ENCODE peak calls at places on chromosomes 12 and 14, in eight cellular contexts. M is HepG2; W is astrocyte of the spinal cord; G is astrocyte; T is CD8-positive, alpha-beta T cell; B is fibroblast of mammary gland; R is sigmoid colon; F is colonic mucosa. D is an unnamed sample.

GRCh38 chr14:45254771-45255170 is 1.8 kb upstream of the MIS18BP1 start:
- DNase-seq in F (no peak), W (no peak), B (no peak), R (no peak), T (no peak), G (no peak), M (no peak), D (no peak)

GRCh38 chr12:62434504-62435336 is 31.9 kb upstream of the MON2 start:
- DNase-seq in W (no peak), B (no peak), F (no peak), G (no peak), T (peak; percentile 11), R (no peak), M (no peak), D (no peak)

GRCh38 chr12:124680863-124681778 is 113.7 kb upstream of the NCOR2 start:
- DNase-seq in G (peak; percentile 94), W (peak; percentile 75), F (peak; percentile 42), T (peak; percentile 15), B (peak; percentile 92), R (no peak), M (peak; percentile 80), D (no peak)

GRCh38 chr12:129696952-129697351 is 206.9 kb downstream of the TMEM132D start:
- DNase-seq in W (peak; percentile 68), F (no peak), R (no peak), M (no peak), T (no peak), B (no peak), G (peak; percentile 73), D (no peak)

GRCh38 chr12:120652671-120653435 is 12.4 kb downstream of the CABP1 start:
- DNase-seq in B (no peak), W (no peak), F (no peak), M (no peak), G (no peak), R (no peak), T (no peak), D (no peak)

GRCh38 chr14:59303216-59303615 is 114.7 kb downstream of the DAAM1 start:
- DNase-seq in F (no peak), R (no peak), M (no peak), G (peak; percentile 72), T (no peak), W (peak; percentile 73), B (peak; percentile 60), D (no peak)

GRCh38 chr14:100810861-100811461 is 15.0 kb upstream of the MEG3 start:
- DNase-seq in W (peak; percentile 79), G (peak; percentile 69), F (no peak), T (no peak), B (no peak), M (no peak), R (no peak), D (no peak)

GRCh38 chr12:27525373-27525772 is 1.4 kb downstream of the PPFIBP1 start:
- DNase-seq in M (no peak), T (no peak), G (peak; percentile 79), F (peak; percentile 31), B (peak; percentile 90), W (peak; percentile 82), R (peak; percentile 72), D (no peak)

GRCh38 chr12:123757555-123757954 is 4.5 kb upstream of the DNAH10 start:
- DNase-seq in F (no peak), R (no peak), M (no peak), G (no peak), T (no peak), B (peak; percentile 76), W (no peak), D (no peak)

GRCh38 chr14:35829449-35829848 is 3.3 kb downstream of the BRMS1L start:
- DNase-seq in G (peak; percentile 57), W (peak; percentile 31), R (no peak), T (no peak), M (no peak), F (no peak), B (peak; percentile 55), D (no peak)

GRCh38 chr14:23647619-23648018 is 11.5 kb downstream of the DHRS2 start:
- DNase-seq in W (no peak), G (no peak), B (no peak), T (no peak), M (no peak), F (no peak), R (no peak), D (no peak)

DNA sequence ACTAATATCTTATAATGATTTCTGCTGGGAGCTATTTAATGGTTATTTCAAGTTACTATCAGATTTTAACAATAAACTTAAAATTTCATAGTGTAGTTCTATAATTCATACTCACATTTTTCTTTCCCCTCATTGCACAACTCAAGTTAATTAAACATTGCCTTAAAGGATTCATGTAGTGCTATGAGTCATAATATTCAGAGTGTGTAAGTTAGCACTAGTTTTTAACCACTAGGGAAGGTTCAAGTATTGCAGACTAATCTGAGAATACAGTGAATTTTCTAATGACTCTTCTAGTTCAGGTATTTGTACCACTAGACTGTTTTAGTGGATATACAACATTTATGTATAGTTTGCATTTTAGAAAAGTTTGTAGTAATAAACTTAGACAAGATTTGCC is 49.9 kb downstream of the FOXA1 start:
- DNase-seq in F (no peak), B (peak; percentile 4), W (no peak), T (no peak), G (no peak), M (no peak), R (no peak), D (no peak)
- TF ChIP-seq CTCF in F (peak; percentile 14), B (peak; percentile 18), W (no peak), T (no peak), G (no peak), M (no peak), R (no peak), D (no peak)

GRCh38 chr14:89771251-89771650 is 183.3 kb downstream of the EFCAB11 start:
- DNase-seq in G (peak; percentile 55), T (no peak), B (no peak), F (no peak), W (peak; percentile 20), R (no peak), M (no peak), D (no peak)

GRCh38 chr14:89775161-89775560 is 179.4 kb downstream of the EFCAB11 start:
- DNase-seq in W (no peak), R (no peak), B (peak; percentile 25), M (no peak), G (no peak), F (no peak), T (no peak), D (no peak)

GRCh38 chr14:89773151-89773550 is 181.4 kb downstream of the EFCAB11 start:
- DNase-seq in G (no peak), T (no peak), F (no peak), R (no peak), B (no peak), W (no peak), M (no peak), D (no peak)

GRCh38 chr14:89767861-89768268 is 186.7 kb downstream of the EFCAB11 start:
- DNase-seq in R (no peak), T (peak; percentile 67), B (peak; percentile 70), F (peak; percentile 48), W (peak; percentile 57), G (peak; percentile 23), M (peak; percentile 38), D (no peak)

GRCh38 chr14:89773644-89774316 is 180.8 kb downstream of the EFCAB11 start:
- DNase-seq in G (peak; percentile 65), W (peak; percentile 20), B (no peak), M (peak; percentile 61), R (no peak), T (peak; percentile 64), F (no peak), D (no peak)
- H3K4me3 ChIP-seq in G (no peak overlapping the region), W (no peak overlapping the region), B (no peak overlapping the region), M (peak overlapping the region; percentile 71), R (no peak overlapping the region), T (peak overlapping the region; percentile 2), F (no peak overlapping the region), D (no peak overlapping the region)

DNA sequence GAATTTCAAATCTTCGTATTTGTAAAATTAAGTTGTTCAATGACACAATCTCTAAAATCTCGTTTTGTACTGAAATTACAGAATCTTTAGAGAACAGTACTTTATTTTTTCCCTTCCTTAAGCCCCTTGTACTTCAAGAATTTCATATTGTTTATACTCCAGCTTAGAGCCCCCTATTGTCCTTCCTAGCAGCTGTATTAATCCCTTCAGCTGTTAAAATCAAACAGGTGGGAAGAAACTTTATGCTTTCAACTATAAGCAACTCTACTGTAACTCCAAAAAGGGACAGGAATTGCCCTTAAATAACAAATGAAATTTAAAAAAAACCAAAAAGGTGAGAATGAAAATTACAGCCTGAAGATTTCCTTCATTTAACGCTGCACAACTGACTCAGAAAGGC is 1.7 kb downstream of the NACA start:
- DNase-seq in T (no peak), R (no peak), W (no peak), B (no peak), F (no peak), G (no peak), M (no peak), D (no peak)
- TF ChIP-seq CTCF in T (no peak), R (no peak), W (no peak), B (no peak), F (no peak), G (no peak), M (no peak), D (no peak)

GRCh38 chr12:122024132-122024785 is 2.6 kb downstream of the BCL7A start:
- DNase-seq in T (no peak), M (peak; percentile 20), R (no peak), F (no peak), B (no peak), W (no peak), G (no peak), D (no peak)
- H3K4me3 ChIP-seq in T (no peak overlapping the region), M (peak overlapping the region; percentile 81), R (no peak overlapping the region), F (peak overlapping the region; percentile 59), B (no peak overlapping the region), W (no peak overlapping the region), G (no peak overlapping the region), D (peak overlapping the region; percentile 70)

GRCh38 chr12:127809236-127809635 is 457.7 kb upstream of the TMEM132C start:
- DNase-seq in R (no peak), F (no peak), B (peak; percentile 83), W (peak; percentile 88), G (peak; percentile 91), T (no peak), M (no peak), D (no peak)

GRCh38 chr12:127811988-127812387 is 455.0 kb upstream of the TMEM132C start:
- DNase-seq in G (peak; percentile 99), M (no peak), R (no peak), T (no peak), B (peak; percentile 85), W (peak; percentile 94), F (peak; percentile 28), D (no peak)

GRCh38 chr12:127813147-127813546 is 453.8 kb upstream of the TMEM132C start:
- DNase-seq in T (no peak), G (no peak), F (no peak), B (no peak), W (no peak), R (no peak), M (no peak), D (no peak)

DNA sequence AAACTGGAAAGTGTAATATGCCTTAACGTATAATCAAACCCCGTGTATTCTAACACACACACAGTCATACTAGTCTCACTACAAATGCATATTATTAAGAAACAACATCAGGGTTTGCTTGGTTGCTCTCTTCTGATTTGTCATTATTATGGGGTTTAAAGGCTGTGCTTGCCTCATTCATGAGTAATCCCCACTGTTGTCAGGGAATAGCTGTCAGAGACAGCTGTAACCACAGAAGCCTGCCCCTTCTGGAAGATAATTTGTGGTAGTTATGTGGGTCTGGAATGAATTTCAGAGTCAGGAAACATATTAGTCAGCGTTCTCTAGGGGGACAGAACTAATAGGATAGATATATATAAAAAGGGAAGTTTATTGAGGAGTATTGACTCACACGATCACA is 456.9 kb upstream of the TMEM132C start:
- DNase-seq in M (no peak), G (peak; percentile 99), B (peak; percentile 98), W (peak; percentile 98), T (no peak), R (no peak), F (no peak), D (no peak)
- TF ChIP-seq CTCF in M (no peak), G (peak; percentile 31), B (no peak), W (peak; percentile 2), T (no peak), R (no peak), F (no peak), D (no peak)